ENCODE peak calls at places on chromosomes 2 and 18, in nine cellular contexts. T is amniotic stem cell, Q is left ventricle myocardium inferior, C is T1000, L is NCI-H2081 treated with DMSO at 0.1 percent for 48 hours, Y is iris pigment epithelial cell, V is SW480, A is neural progenitor cell, J is AG08396. W is an unnamed sample.

GRCh38 chr2:205574041-205574440 is 108.3 kb upstream of the NRP2 start:
- DNase-seq in V (no peak), J (no peak), T (no peak), A (no peak), L (no peak), C (no peak), Q (no peak), Y (peak), W (no peak)

GRCh38 chr2:120243211-120243610 is 9.4 kb upstream of the RALB start:
- DNase-seq in Q (no peak), T (peak), L (no peak), Y (peak), A (no peak), C (no peak), J (no peak), V (no peak), W (no peak)

GRCh38 chr2:193581807-193582206 is 1387.1 kb upstream of the TMEFF2 start:
- DNase-seq in A (no peak), Q (no peak), J (no peak), L (no peak), Y (no peak), T (no peak), V (peak), C (no peak), W (no peak)

GRCh38 chr18:3826021-3826420 is 376.0 kb downstream of the TGIF1 start:
- DNase-seq in A (no peak), J (no peak), Q (no peak), C (no peak), L (no peak), T (no peak), Y (no peak), V (no peak), W (no peak)

GRCh38 chr2:95343429-95344207 is 46.5 kb downstream of the KCNIP3 start:
- DNase-seq in V (peak), Q (peak), A (no peak), Y (no peak), C (no peak), J (no peak), L (no peak), T (no peak), W (no peak)

GRCh38 chr2:179020156-179020750 is 29.7 kb downstream of the CCDC141 start:
- DNase-seq in J (peak), L (peak), T (no peak), Q (no peak), A (peak), V (peak), Y (peak), C (no peak), W (no peak)

GRCh38 chr2:56239437-56239836 is 55.6 kb downstream of the CCDC85A start:
- DNase-seq in Y (peak), L (no peak), Q (no peak), T (no peak), J (no peak), C (peak), A (no peak), V (no peak), W (no peak)

GRCh38 chr2:208467564-208467963 is 61.0 kb downstream of the PTH2R start:
- DNase-seq in V (no peak), T (no peak), L (no peak), Y (no peak), Q (no peak), A (no peak), J (no peak), C (no peak), W (no peak)

GRCh38 chr2:221851531-221852045 is 279.5 kb upstream of the EPHA4 start:
- DNase-seq in Q (no peak), T (no peak), C (no peak), Y (no peak), L (no peak), A (no peak), V (no peak), J (no peak), W (no peak)

GRCh38 chr18:13909141-13909540 is 6.2 kb downstream of the MC2R start:
- DNase-seq in Q (no peak), J (no peak), A (no peak), Y (no peak), V (peak), T (no peak), C (no peak), L (no peak), W (no peak)

GRCh38 chr2:17208511-17208910 is 309.7 kb downstream of the RAD51AP2 start:
- DNase-seq in L (no peak), C (no peak), Y (peak), J (no peak), V (no peak), Q (no peak), A (no peak), T (no peak), W (no peak)

GRCh38 chr18:63043516-63043915 is 276.1 kb downstream of the BCL2 start:
- DNase-seq in Y (peak), T (no peak), L (no peak), Q (no peak), C (no peak), J (no peak), V (no peak), A (no peak), W (no peak)

GRCh38 chr18:13178976-13179375 is 39.6 kb upstream of the LDLRAD4 start:
- DNase-seq in C (peak), L (no peak), V (peak), A (no peak), J (no peak), T (no peak), Y (peak), Q (no peak), W (peak)

GRCh38 chr2:88709117-88709739 is 17.8 kb downstream of the RPIA start:
- DNase-seq in L (no peak), Q (no peak), A (no peak), T (no peak), V (no peak), J (no peak), C (no peak), Y (peak), W (no peak)

W was measured in non-pigmented ciliary epithelial cell.